ENCODE peak calls at places on chromosomes 13 and 19, in four cellular contexts. A, J, B and U are unnamed samples.

GRCh38 chr19:16877581-16877980 is 11.2 kb upstream of the F2RL3 start:
- DNase-seq in A (no peak), J (no peak), B (no peak), U (no peak)

GRCh38 chr19:6161271-6161850 is 25.9 kb downstream of the ACSBG2 start:
- DNase-seq in A (peak), J (peak), B (no peak), U (no peak)

GRCh38 chr19:24073807-24074206 is 13.2 kb upstream of the ZNF254 start:
- DNase-seq in A (no peak), J (no peak), B (no peak), U (no peak)

GRCh38 chr19:47005873-47006272 is 13.8 kb upstream of the NPAS1 start:
- DNase-seq in A (no peak), J (peak), B (no peak), U (peak)

GRCh38 chr13:27599845-27600553 is 20.3 kb downstream of the LNX2 start:
- DNase-seq in A (no peak), J (peak), B (no peak), U (no peak)

GRCh38 chr13:36848228-36848982 is 29.4 kb downstream of the RFXAP start:
- DNase-seq in A (peak), J (peak), B (no peak), U (no peak)

GRCh38 chr13:43959291-43959690 is 79.6 kb downstream of the LACC1 start:
- DNase-seq in A (no peak), J (no peak), B (no peak), U (no peak)

GRCh38 chr13:51584731-51585191 is 499 bp downstream of the WDFY2 start:
- DNase-seq in A (peak), J (no peak), B (peak), U (peak)

GRCh38 chr13:65026505-65026904 is 2203.6 kb downstream of the PCDH9 start:
- DNase-seq in A (no peak), J (no peak), B (no peak), U (no peak)

GRCh38 chr13:108326318-108326717 is 56.8 kb downstream of the TNFSF13B start:
- DNase-seq in A (no peak), J (no peak), B (no peak), U (peak)

GRCh38 chr19:6018786-6019185 is 40.8 kb upstream of the RANBP3 start:
- DNase-seq in A (no peak), J (no peak), B (no peak), U (no peak)

GRCh38 chr13:42272115-42272756 is at the start of gene AKAP11:
- DNase-seq in A (peak), J (peak), B (peak), U (peak)

GRCh38 chr19:39154626-39155100 is 29.1 kb downstream of the PAK4 start:
- DNase-seq in A (no peak), J (no peak), B (no peak), U (no peak)

GRCh38 chr13:44386932-44387556 is 13.4 kb downstream of the SERP2 start:
- DNase-seq in A (no peak), J (no peak), B (no peak), U (no peak)

GRCh38 chr13:43986395-43986794 is 106.7 kb downstream of the LACC1 start:
- DNase-seq in A (no peak), J (no peak), B (no peak), U (no peak)

GRCh38 chr19:5934779-5935472 is 20.9 kb downstream of the CAPS start:
- DNase-seq in A (no peak), J (no peak), B (no peak), U (no peak)

GRCh38 chr13:60448907-60449510 is 52.0 kb downstream of the TDRD3 start:
- DNase-seq in A (no peak), J (peak), B (peak), U (peak)